ENCODE peak calls at places on chromosomes 12 and 14, in six cellular contexts. X is head of caudate nucleus, F is tibial nerve, Z is caudate nucleus, D is iPS DF 6.9, P is endothelial cell of umbilical vein. M is an unnamed sample.
A peak's percentile ranks its signal among the peaks of the same experiment; 100 is the strongest.

GRCh38 chr14:20697273-20698017 is 8.9 kb downstream of the ANG start:
- DNase-seq in X (peak; percentile 80), F (peak; percentile 34), Z (peak; percentile 64), D (peak; percentile 45), P (peak; percentile 89), M (peak; percentile 65)

GRCh38 chr14:40870252-40870651 is 736.4 kb upstream of the LRFN5 start:
- DNase-seq in X (no peak), F (no peak), Z (no peak), D (no peak), P (no peak), M (no peak)

GRCh38 chr12:48336564-48336963 is 14.2 kb downstream of the ZNF641 start:
- DNase-seq in X (no peak), F (no peak), Z (no peak), D (peak; percentile 13), P (no peak), M (no peak)

GRCh38 chr12:76055393-76055792 is 23.8 kb upstream of the PHLDA1 start:
- DNase-seq in X (no peak), F (no peak), Z (no peak), D (no peak), P (no peak), M (no peak)

GRCh38 chr12:15796493-15797141 is 7.4 kb upstream of the EPS8 start:
- DNase-seq in X (no peak), F (no peak), Z (no peak), D (no peak), P (peak; percentile 27), M (peak; percentile 86)

GRCh38 chr14:102819790-102820330 is 42.6 kb downstream of the TRAF3 start:
- DNase-seq in X (no peak), F (no peak), Z (no peak), D (no peak), P (no peak), M (peak; percentile 22)

GRCh38 chr12:67482751-67483661 is 165.5 kb upstream of the DYRK2 start:
- DNase-seq in X (peak; percentile 82), F (peak; percentile 55), Z (peak; percentile 21), D (no peak), P (no peak), M (peak; percentile 49)

GRCh38 chr12:53993397-53994267 is 6.3 kb upstream of the HOXC9 start:
- DNase-seq in X (no peak), F (no peak), Z (no peak), D (no peak), P (no peak), M (no peak)

GRCh38 chr14:91985008-91985407 is 37.5 kb upstream of the FBLN5 start:
- DNase-seq in X (no peak), F (no peak), Z (no peak), D (no peak), P (peak; percentile 65), M (peak; percentile 68)

GRCh38 chr12:27823038-27823437 is 43.0 kb upstream of the MANSC4 start:
- DNase-seq in X (no peak), F (no peak), Z (no peak), D (no peak), P (no peak), M (no peak)

GRCh38 chr14:55123101-55123500 is 6.0 kb upstream of the LGALS3 start:
- DNase-seq in X (peak; percentile 85), F (no peak), Z (peak; percentile 51), D (no peak), P (peak; percentile 26), M (peak; percentile 86)

GRCh38 chr14:35222872-35223471 is 69.2 kb upstream of the PSMA6 start:
- DNase-seq in X (no peak), F (no peak), Z (no peak), D (no peak), P (no peak), M (no peak)

GRCh38 chr12:93778306-93778705 is 101.1 kb downstream of the CRADD start:
- DNase-seq in X (peak; percentile 85), F (no peak), Z (peak; percentile 35), D (no peak), P (peak; percentile 82), M (peak; percentile 82)

GRCh38 chr14:104141621-104142091 is 3.3 kb downstream of the KIF26A start:
- DNase-seq in X (no peak), F (no peak), Z (no peak), D (no peak), P (no peak), M (no peak)

GRCh38 chr12:10189653-10190052 is 10.8 kb downstream of the TMEM52B start:
- DNase-seq in X (peak; percentile 56), F (no peak), Z (no peak), D (no peak), P (no peak), M (no peak)

GRCh38 chr12:9405861-9406563 is 197.8 kb upstream of the PZP start:
- DNase-seq in X (no peak), F (no peak), Z (no peak), D (no peak), P (no peak), M (no peak)

GRCh38 chr12:24679135-24679534 is 269.8 kb downstream of the BCAT1 start:
- DNase-seq in X (no peak), F (no peak), Z (no peak), D (no peak), P (no peak), M (no peak)

GRCh38 chr12:46982629-46983392 is 96.6 kb upstream of the PCED1B start:
- DNase-seq in X (no peak), F (no peak), Z (no peak), D (no peak), P (no peak), M (no peak)

GRCh38 chr12:120024193-120024592 is 35.2 kb downstream of the BICDL1 start:
- DNase-seq in X (no peak), F (no peak), Z (no peak), D (no peak), P (no peak), M (no peak)

GRCh38 chr12:77724367-77724957 is 106.2 kb upstream of the NAV3 start:
- DNase-seq in X (peak; percentile 36), F (no peak), Z (no peak), D (peak; percentile 7), P (peak; percentile 61), M (no peak)